ENCODE peak calls at places on chromosomes 7 and 10, in four cellular contexts. One of them, this sample, is unnamed.

GRCh38 chr7:36272211-36272566 is 117.5 kb upstream of the ANLN start:
- DNase-seq in GM12878: no peak
- DNase-seq in SK-N-SH: no peak
- DNase-seq in WTC11: no peak
- DNase-seq in this sample: no peak

GRCh38 chr10:9709849-9710248 is 1307.8 kb upstream of the CELF2 start:
- DNase-seq in GM12878: no peak
- DNase-seq in SK-N-SH: no peak
- DNase-seq in WTC11: no peak
- DNase-seq in this sample: no peak

GRCh38 chr7:159193543-159193942 is 48.9 kb upstream of the VIPR2 start:
- DNase-seq in GM12878: no peak
- DNase-seq in SK-N-SH: no peak
- DNase-seq in WTC11: no peak
- DNase-seq in this sample: no peak

GRCh38 chr7:106346678-106347217 is 62.0 kb upstream of the NAMPT start:
- DNase-seq in GM12878: peak
- DNase-seq in SK-N-SH: no peak
- DNase-seq in WTC11: no peak
- DNase-seq in this sample: peak

GRCh38 chr10:4947039-4947634 is 16.1 kb upstream of the AKR1C1 start:
- DNase-seq in GM12878: no peak
- DNase-seq in SK-N-SH: no peak
- DNase-seq in WTC11: no peak
- DNase-seq in this sample: no peak

GRCh38 chr10:107767185-107767584 is 602.7 kb upstream of the SORCS1 start:
- DNase-seq in GM12878: no peak
- DNase-seq in SK-N-SH: no peak
- DNase-seq in WTC11: no peak
- DNase-seq in this sample: no peak

GRCh38 chr10:6840766-6841165 is 260.7 kb upstream of the PRKCQ start:
- DNase-seq in GM12878: no peak
- DNase-seq in SK-N-SH: no peak
- DNase-seq in WTC11: no peak
- DNase-seq in this sample: no peak

GRCh38 chr7:3892167-3892566 is 591.1 kb downstream of the SDK1 start:
- DNase-seq in GM12878: no peak
- DNase-seq in SK-N-SH: no peak
- DNase-seq in WTC11: no peak
- DNase-seq in this sample: no peak

GRCh38 chr7:13049946-13050345 is 362.5 kb downstream of the ARL4A start:
- DNase-seq in GM12878: no peak
- DNase-seq in SK-N-SH: no peak
- DNase-seq in WTC11: no peak
- DNase-seq in this sample: no peak

GRCh38 chr7:16606704-16607103 is 38.9 kb downstream of the ANKMY2 start:
- DNase-seq in GM12878: no peak
- DNase-seq in SK-N-SH: no peak
- DNase-seq in WTC11: no peak
- DNase-seq in this sample: no peak

GRCh38 chr7:82375713-82376112 is 67.9 kb downstream of the CACNA2D1 start:
- DNase-seq in GM12878: no peak
- DNase-seq in SK-N-SH: no peak
- DNase-seq in WTC11: no peak
- DNase-seq in this sample: no peak

GRCh38 chr10:34821587-34822585 is 6.8 kb upstream of the PARD3 start:
- DNase-seq in GM12878: no peak
- DNase-seq in SK-N-SH: no peak
- DNase-seq in WTC11: no peak
- DNase-seq in this sample: no peak

GRCh38 chr7:39357648-39358047 is 208.6 kb upstream of the YAE1 start:
- DNase-seq in GM12878: no peak
- DNase-seq in SK-N-SH: no peak
- DNase-seq in WTC11: peak
- DNase-seq in this sample: peak

GRCh38 chr7:77959080-77959479 is 160.5 kb downstream of the PHTF2 start:
- DNase-seq in GM12878: no peak
- DNase-seq in SK-N-SH: no peak
- DNase-seq in WTC11: no peak
- DNase-seq in this sample: no peak

GRCh38 chr10:29254123-29255046 is 34.5 kb upstream of the LYZL1 start:
- DNase-seq in GM12878: no peak
- DNase-seq in SK-N-SH: peak
- DNase-seq in WTC11: no peak
- DNase-seq in this sample: peak

GRCh38 chr10:8738987-8739386 is 684.5 kb downstream of the GATA3 start:
- DNase-seq in GM12878: no peak
- DNase-seq in SK-N-SH: peak
- DNase-seq in WTC11: no peak
- DNase-seq in this sample: no peak

GRCh38 chr10:46091080-46091833 is 45.2 kb upstream of the MSMB start:
- DNase-seq in GM12878: no peak
- DNase-seq in SK-N-SH: no peak
- DNase-seq in WTC11: no peak
- DNase-seq in this sample: no peak
- TF ChIP-seq USF1 in GM12878: no peak
- TF ChIP-seq USF1 in SK-N-SH: no peak
- TF ChIP-seq USF1 in WTC11: no peak
- TF ChIP-seq USF1 in this sample: no peak

GRCh38 chr7:5360971-5361370 is 62.7 kb downstream of the TNRC18 start:
- DNase-seq in GM12878: no peak
- DNase-seq in SK-N-SH: no peak
- DNase-seq in WTC11: no peak
- DNase-seq in this sample: no peak
- TF ChIP-seq USF1 in GM12878: no peak
- TF ChIP-seq USF1 in SK-N-SH: no peak
- TF ChIP-seq USF1 in WTC11: no peak
- TF ChIP-seq USF1 in this sample: no peak

GRCh38 chr7:70470751-70471150 is 661.2 kb upstream of the GALNT17 start:
- DNase-seq in GM12878: no peak
- DNase-seq in SK-N-SH: no peak
- DNase-seq in WTC11: no peak
- DNase-seq in this sample: no peak
- TF ChIP-seq USF1 in GM12878: no peak
- TF ChIP-seq USF1 in SK-N-SH: no peak
- TF ChIP-seq USF1 in WTC11: no peak
- TF ChIP-seq USF1 in this sample: no peak

DNA sequence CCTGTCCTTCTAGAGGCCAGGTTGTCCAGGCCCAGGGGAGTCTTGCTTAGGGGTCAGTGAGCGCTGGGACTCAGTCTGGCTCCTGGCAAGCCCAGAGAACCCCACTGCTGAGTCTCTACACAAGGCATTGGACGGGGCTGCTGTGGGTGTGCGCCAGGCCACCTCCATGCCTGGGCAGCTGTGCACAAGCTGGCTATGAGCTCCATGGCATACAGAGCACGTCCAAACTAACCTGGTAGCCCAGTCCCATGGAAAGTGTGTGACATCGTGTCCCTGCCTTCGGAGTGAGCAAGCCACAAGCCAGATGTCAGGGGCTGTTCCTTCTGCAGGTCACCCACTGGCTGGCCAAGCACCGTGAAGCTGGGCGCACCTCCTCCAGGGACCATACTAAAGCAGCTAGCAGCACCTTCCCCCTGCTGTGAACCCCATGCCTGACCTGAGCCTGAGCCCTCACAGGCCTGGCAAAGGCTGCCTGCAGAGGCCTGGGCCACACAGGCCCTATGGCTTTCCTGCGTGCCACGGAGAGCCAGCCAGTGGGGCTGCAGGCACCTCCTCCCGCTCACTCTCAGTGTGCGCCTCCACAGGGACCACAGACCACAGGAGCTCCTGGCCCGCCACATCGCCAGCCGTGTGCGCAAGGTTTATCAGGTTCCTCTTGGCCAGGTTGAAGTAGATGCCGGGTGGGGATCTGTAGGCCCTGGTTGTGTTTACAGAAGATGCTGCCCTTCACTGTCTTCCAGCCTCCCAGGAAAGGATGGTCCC is 219.8 kb downstream of the EBF3 start:
- DNase-seq in GM12878: no peak
- DNase-seq in SK-N-SH: no peak
- DNase-seq in WTC11: peak
- DNase-seq in this sample: no peak
- TF ChIP-seq USF1 in GM12878: no peak
- TF ChIP-seq USF1 in SK-N-SH: no peak
- TF ChIP-seq USF1 in WTC11: no peak
- TF ChIP-seq USF1 in this sample: no peak

DNA sequence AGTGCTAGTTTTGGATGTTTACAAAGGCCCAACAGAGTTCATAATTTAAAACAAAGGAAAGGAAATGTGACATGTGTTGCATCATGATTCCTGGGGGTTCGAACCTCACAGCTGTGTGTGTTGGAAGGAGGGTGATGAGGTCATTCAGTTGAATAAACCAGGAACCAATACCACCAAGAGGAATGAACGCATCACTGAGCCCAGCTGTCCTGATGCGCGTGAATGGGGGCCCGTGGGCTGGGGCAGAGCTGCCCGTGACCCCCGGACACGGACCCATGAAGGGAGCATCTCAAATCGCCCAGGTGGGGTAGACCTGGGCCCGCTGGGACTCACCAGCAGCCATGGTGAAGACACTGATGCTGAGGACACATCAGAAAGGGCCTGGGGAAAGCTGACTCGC is 33.0 kb downstream of the BRI3 start:
- DNase-seq in GM12878: no peak
- DNase-seq in SK-N-SH: no peak
- DNase-seq in WTC11: no peak
- DNase-seq in this sample: no peak
- TF ChIP-seq USF1 in GM12878: no peak
- TF ChIP-seq USF1 in SK-N-SH: no peak
- TF ChIP-seq USF1 in WTC11: no peak
- TF ChIP-seq USF1 in this sample: no peak

GRCh38 chr7:954330-955238 is at the start of gene ADAP1:
- DNase-seq in GM12878: no peak
- DNase-seq in SK-N-SH: peak
- DNase-seq in WTC11: peak
- DNase-seq in this sample: peak
- TF ChIP-seq USF1 in GM12878: no peak
- TF ChIP-seq USF1 in SK-N-SH: no peak
- TF ChIP-seq USF1 in WTC11: no peak
- TF ChIP-seq USF1 in this sample: no peak

GRCh38 chr7:1255817-1256340 is 23.2 kb downstream of the UNCX start:
- DNase-seq in GM12878: no peak
- DNase-seq in SK-N-SH: no peak
- DNase-seq in WTC11: peak
- DNase-seq in this sample: no peak

GRCh38 chr7:1253591-1254207 is 21.0 kb downstream of the UNCX start:
- DNase-seq in GM12878: no peak
- DNase-seq in SK-N-SH: no peak
- DNase-seq in WTC11: no peak
- DNase-seq in this sample: no peak

GRCh38 chr7:1255083-1255816 is 22.6 kb downstream of the UNCX start:
- DNase-seq in GM12878: no peak
- DNase-seq in SK-N-SH: no peak
- DNase-seq in WTC11: no peak
- DNase-seq in this sample: no peak

GRCh38 chr7:1252543-1253090 is 19.9 kb downstream of the UNCX start:
- DNase-seq in GM12878: no peak
- DNase-seq in SK-N-SH: no peak
- DNase-seq in WTC11: no peak
- DNase-seq in this sample: no peak

DNA sequence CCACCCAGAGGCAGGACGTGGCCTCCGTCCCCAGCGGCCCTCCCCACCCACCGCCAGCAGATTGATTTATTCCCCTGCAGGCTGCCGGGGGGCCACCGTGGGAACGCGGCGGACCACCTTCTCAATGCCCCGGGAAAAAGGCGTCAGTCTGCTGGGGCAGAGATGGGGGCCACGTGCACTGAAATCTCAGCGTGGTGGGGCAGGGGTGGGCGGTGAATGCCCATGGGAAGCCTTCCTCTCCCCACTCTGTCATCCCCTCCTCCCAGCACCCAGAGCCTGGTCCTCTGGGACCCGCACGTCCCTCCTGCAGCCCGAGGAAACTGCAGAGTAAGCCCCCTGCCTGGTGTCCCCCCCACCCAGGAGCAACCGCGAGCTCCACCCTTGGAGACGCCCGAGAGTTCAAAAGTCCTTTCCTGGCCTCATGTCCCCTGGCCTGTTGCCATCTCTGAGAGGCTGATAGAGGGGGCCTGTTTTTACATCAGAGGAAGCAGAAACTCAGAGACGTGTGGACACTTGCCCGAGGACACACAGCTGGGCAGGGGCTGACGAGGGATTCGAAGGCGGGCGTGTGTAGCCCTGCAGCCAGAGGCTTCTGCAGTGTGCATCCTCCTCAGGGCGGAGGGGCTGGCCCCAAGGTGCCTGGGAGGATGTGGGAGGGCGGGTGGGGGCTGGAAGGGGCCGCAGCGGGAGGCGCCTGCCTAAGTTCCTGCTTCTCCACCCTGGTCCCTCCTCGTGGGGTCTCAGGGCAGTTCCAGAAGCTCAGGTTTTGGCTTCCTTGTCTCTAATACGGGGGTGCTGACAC is 21.8 kb downstream of the UNCX start:
- DNase-seq in GM12878: no peak
- DNase-seq in SK-N-SH: no peak
- DNase-seq in WTC11: no peak
- DNase-seq in this sample: no peak
- TF ChIP-seq USF1 in GM12878: no peak
- TF ChIP-seq USF1 in SK-N-SH: no peak
- TF ChIP-seq USF1 in WTC11: no peak
- TF ChIP-seq USF1 in this sample: no peak

DNA sequence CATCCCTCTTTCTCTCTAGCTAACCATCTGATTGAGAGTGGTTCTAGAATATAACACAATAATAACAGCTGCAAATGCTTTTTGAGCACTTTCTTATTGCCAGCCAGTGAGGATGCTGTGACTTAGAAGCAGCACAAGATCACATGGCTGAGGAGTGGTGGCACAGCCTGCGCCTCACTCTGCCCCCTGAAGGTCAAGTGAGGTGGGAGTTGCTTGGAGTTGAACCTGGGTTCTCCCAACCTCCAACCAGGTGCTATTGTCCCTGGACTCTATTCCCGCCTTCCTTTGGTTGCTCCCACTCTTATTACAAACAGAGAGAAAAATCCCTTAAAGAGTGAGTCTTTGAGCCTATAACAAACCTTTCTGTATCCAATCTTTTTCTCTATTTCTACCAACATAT is 280.3 kb upstream of the PODXL start:
- DNase-seq in GM12878: no peak
- DNase-seq in SK-N-SH: no peak
- DNase-seq in WTC11: peak
- DNase-seq in this sample: no peak
- TF ChIP-seq USF1 in GM12878: no peak
- TF ChIP-seq USF1 in SK-N-SH: no peak
- TF ChIP-seq USF1 in WTC11: no peak
- TF ChIP-seq USF1 in this sample: no peak

DNA sequence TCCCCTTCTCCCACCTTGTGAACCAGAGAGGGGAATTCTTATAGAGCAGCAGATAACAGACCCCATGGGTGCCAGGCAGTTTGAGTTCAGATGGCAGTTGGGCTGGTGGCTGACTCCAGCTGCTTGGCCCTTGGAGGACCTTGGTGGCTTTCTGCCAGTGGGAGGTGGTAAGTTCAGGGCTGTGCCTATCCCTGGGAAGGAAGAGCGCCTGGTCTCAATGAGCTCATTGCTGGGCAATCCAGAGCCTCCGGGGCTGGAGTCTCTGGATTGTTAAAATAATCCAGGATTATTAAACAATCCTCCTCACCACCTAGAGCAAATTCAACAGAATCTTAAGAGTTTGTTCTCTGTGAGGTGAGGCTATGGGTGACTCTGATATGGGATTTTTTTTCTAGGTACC is 105.2 kb downstream of the FANK1 start:
- DNase-seq in GM12878: no peak
- DNase-seq in SK-N-SH: no peak
- DNase-seq in WTC11: no peak
- DNase-seq in this sample: no peak
- TF ChIP-seq USF1 in GM12878: no peak
- TF ChIP-seq USF1 in SK-N-SH: no peak
- TF ChIP-seq USF1 in WTC11: no peak
- TF ChIP-seq USF1 in this sample: no peak